ENCODE peak calls at places on chromosomes 12 and 14, in ten cellular contexts. U, S, L, C, X, N, D, O, R and T are unnamed samples.

GRCh38 chr12:64063121-64063520 is 159.0 kb downstream of the KICS2 start:
- DNase-seq in R (no peak), N (no peak), O (no peak), D (no peak), X (no peak), S (no peak), C (no peak), U (no peak), L (no peak), T (no peak)

GRCh38 chr14:36996857-36997590 is 175.4 kb downstream of the SLC25A21 start:
- DNase-seq in U (no peak), O (peak; percentile 28), C (no peak), L (no peak), X (no peak), R (no peak), D (no peak), S (no peak), N (no peak), T (no peak)

GRCh38 chr14:78152246-78153068 is 17.7 kb upstream of the NRXN3 start:
- DNase-seq in X (no peak), R (no peak), N (no peak), C (no peak), U (no peak), O (no peak), S (no peak), L (peak; percentile 30), D (no peak), T (no peak)

GRCh38 chr12:125944446-125944845 is 879.2 kb downstream of the AACS start:
- DNase-seq in U (no peak), C (no peak), D (no peak), N (no peak), R (no peak), X (no peak), O (no peak), L (peak; percentile 21), S (no peak), T (no peak)

GRCh38 chr14:92586001-92586947 is 72.7 kb downstream of the RIN3 start:
- DNase-seq in L (peak; percentile 49), S (peak; percentile 19), R (peak; percentile 98), O (peak; percentile 97), N (peak; percentile 80), U (no peak), C (no peak), X (peak; percentile 58), D (no peak), T (peak; percentile 98)

GRCh38 chr12:11673666-11674464 is 24.4 kb downstream of the ETV6 start:
- DNase-seq in N (no peak), U (no peak), O (no peak), R (no peak), X (no peak), D (no peak), C (no peak), S (no peak), L (no peak), T (no peak)

GRCh38 chr12:49233842-49234526 is 30.9 kb upstream of the TUBA1C start:
- DNase-seq in S (no peak), X (peak; percentile 97), C (no peak), R (no peak), N (peak; percentile 86), L (no peak), O (no peak), U (peak; percentile 81), D (no peak), T (peak; percentile 59)

GRCh38 chr14:104680056-104680805 is 9.2 kb upstream of the INF2 start:
- DNase-seq in O (peak; percentile 87), N (peak; percentile 85), U (no peak), S (no peak), R (peak; percentile 81), C (no peak), L (peak; percentile 91), D (peak; percentile 72), X (no peak), T (peak; percentile 89)

GRCh38 chr12:43893670-43894069 is 57.8 kb downstream of the TMEM117 start:
- DNase-seq in L (peak; percentile 62), D (no peak), N (no peak), R (no peak), S (no peak), O (peak; percentile 67), U (no peak), X (no peak), C (no peak), T (peak; percentile 63)

GRCh38 chr14:66746316-66747006 is 238.5 kb downstream of the GPHN start:
- DNase-seq in C (no peak), S (no peak), X (no peak), O (peak; percentile 74), U (no peak), L (peak; percentile 56), D (peak; percentile 72), R (peak; percentile 58), N (no peak), T (peak; percentile 57)

GRCh38 chr12:53067074-53067992 is 11.9 kb downstream of the SPRYD3 start:
- DNase-seq in C (no peak), R (no peak), X (no peak), L (no peak), N (no peak), S (no peak), D (no peak), O (no peak), U (no peak), T (no peak)

GRCh38 chr12:57057037-57057436 is 7.1 kb upstream of the MYO1A start:
- DNase-seq in U (no peak), C (no peak), L (no peak), X (no peak), O (no peak), R (no peak), D (no peak), N (no peak), S (no peak), T (no peak)

GRCh38 chr14:21405097-21405496 is 21.3 kb upstream of the SUPT16H start:
- DNase-seq in O (peak; percentile 21), C (no peak), U (no peak), N (no peak), R (no peak), D (no peak), L (peak; percentile 39), S (no peak), X (no peak), T (no peak)

GRCh38 chr12:104490850-104491249 is 34.1 kb downstream of the CHST11 start:
- DNase-seq in L (no peak), S (no peak), D (no peak), R (no peak), O (no peak), C (no peak), N (no peak), X (no peak), U (no peak), T (no peak)

GRCh38 chr12:12333407-12333831 is 16.6 kb downstream of the MANSC1 start:
- DNase-seq in L (peak; percentile 50), N (no peak), R (peak; percentile 89), D (no peak), U (no peak), O (peak; percentile 62), C (no peak), X (no peak), S (no peak), T (peak; percentile 77)

GRCh38 chr12:95848575-95849388 is 10.0 kb upstream of the SNRPF start:
- DNase-seq in U (no peak), D (no peak), L (peak; percentile 46), S (no peak), O (peak; percentile 39), C (no peak), X (no peak), N (no peak), R (peak; percentile 11), T (peak; percentile 55)

GRCh38 chr14:104395941-104396681 is 183.5 kb upstream of the C14orf180 start:
- DNase-seq in X (no peak), D (no peak), U (no peak), O (no peak), L (no peak), S (no peak), R (no peak), N (no peak), C (no peak), T (no peak)

GRCh38 chr14:95431199-95432145 is 85.0 kb downstream of the SYNE3 start:
- DNase-seq in S (no peak), C (no peak), X (no peak), O (peak; percentile 56), U (no peak), N (peak; percentile 23), L (peak; percentile 40), R (peak; percentile 29), D (no peak), T (peak; percentile 33)

GRCh38 chr14:31582286-31582691 is 21.1 kb downstream of the NUBPL start:
- DNase-seq in U (no peak), L (no peak), R (peak; percentile 25), N (no peak), X (no peak), C (no peak), O (peak; percentile 65), S (no peak), D (no peak), T (peak; percentile 47)

GRCh38 chr12:98578821-98579220 is 14.7 kb upstream of the SLC25A3 start:
- DNase-seq in L (peak; percentile 32), S (no peak), O (peak; percentile 74), N (no peak), C (no peak), R (no peak), U (no peak), X (no peak), D (no peak), T (peak; percentile 55)

GRCh38 chr14:78164226-78164853 is 5.8 kb upstream of the NRXN3 start:
- DNase-seq in C (no peak), X (no peak), S (no peak), O (no peak), U (no peak), D (no peak), L (peak; percentile 50), N (no peak), R (no peak), T (no peak)

GRCh38 chr14:92573761-92574498 is 60.3 kb downstream of the RIN3 start:
- DNase-seq in D (no peak), X (no peak), O (no peak), S (no peak), U (no peak), R (no peak), L (peak; percentile 42), C (no peak), N (no peak), T (no peak)

GRCh38 chr12:52629251-52630103 is 11.1 kb upstream of the KRT73 start:
- DNase-seq in N (no peak), U (no peak), C (no peak), R (no peak), X (no peak), D (no peak), S (no peak), L (no peak), O (no peak), T (no peak)

GRCh38 chr12:41142376-41142775 is 45.7 kb upstream of the PDZRN4 start:
- DNase-seq in C (no peak), N (no peak), L (peak; percentile 40), U (no peak), D (no peak), X (no peak), S (no peak), R (no peak), O (no peak), T (no peak)

GRCh38 chr12:123065666-123066457 is 85.0 kb downstream of the PITPNM2 start:
- DNase-seq in D (no peak), R (no peak), L (no peak), N (no peak), O (no peak), U (no peak), X (no peak), S (no peak), C (no peak), T (no peak)

GRCh38 chr12:88471641-88472040 is 108.6 kb downstream of the KITLG start:
- DNase-seq in N (peak; percentile 46), C (no peak), R (peak; percentile 91), X (no peak), L (peak; percentile 63), O (peak; percentile 73), D (peak; percentile 39), U (no peak), S (no peak), T (peak; percentile 82)

GRCh38 chr12:24591079-24591626 is 357.7 kb downstream of the BCAT1 start:
- DNase-seq in U (no peak), S (no peak), X (no peak), R (no peak), C (no peak), N (no peak), D (no peak), O (no peak), L (peak; percentile 6), T (no peak)

GRCh38 chr12:1836854-1837411 is 16.6 kb downstream of the LRTM2 start:
- DNase-seq in S (no peak), N (peak; percentile 48), U (peak; percentile 38), R (no peak), X (no peak), L (no peak), C (no peak), D (no peak), O (no peak), T (no peak)